ENCODE peak calls at places on chromosome 1, in six cellular contexts. D is NCI-H2171; T is central memory CD8-positive, alpha-beta T cell; G is HTR-8/SVneo; Q is AG08396; Z is stimulated activated CD4-positive, alpha-beta T cell treated with anti-CD3 and anti-CD28 coated beads, Interleukin-4, amount 100 ng/mL, for 1 hour. W is an unnamed sample.

GRCh38 chr1:71651229-71651628 is 570.4 kb upstream of the ZRANB2 start:
- DNase-seq in Z (no peak), T (no peak), D (no peak), G (no peak), Q (no peak), W (no peak)

GRCh38 chr1:21451981-21452411 is 12.1 kb downstream of the NBPF3 start:
- DNase-seq in G (no peak), Q (no peak), T (no peak), Z (no peak), D (no peak), W (no peak)

GRCh38 chr1:13517193-13517812 is 3.5 kb upstream of the LRRC38 start:
- DNase-seq in Q (no peak), Z (peak), G (no peak), D (no peak), T (no peak), W (no peak)

GRCh38 chr1:155085504-155086181 is 7.0 kb downstream of the EFNA3 start:
- DNase-seq in D (peak), T (peak), Z (peak), G (peak), Q (peak), W (peak)

GRCh38 chr1:110780600-110781484 is 92.1 kb upstream of the CD53 start:
- DNase-seq in G (peak), T (peak), Z (peak), D (peak), Q (peak), W (peak)

GRCh38 chr1:233668725-233669294 is 54.9 kb downstream of the KCNK1 start:
- DNase-seq in D (no peak), T (no peak), G (no peak), Z (no peak), Q (no peak), W (no peak)

GRCh38 chr1:232507571-232507970 is 122.4 kb downstream of the SIPA1L2 start:
- DNase-seq in Z (no peak), Q (no peak), T (no peak), G (no peak), D (no peak), W (no peak)

GRCh38 chr1:207565546-207566468 is 69.8 kb downstream of the CR1 start:
- DNase-seq in T (no peak), G (no peak), Z (no peak), D (no peak), Q (no peak), W (no peak)

GRCh38 chr1:229758101-229759036 is 132.3 kb downstream of the URB2 start:
- DNase-seq in Q (no peak), Z (no peak), T (no peak), D (no peak), G (no peak), W (no peak)

GRCh38 chr1:148263128-148263905 is 111.2 kb upstream of the NBPF11 start:
- DNase-seq in D (no peak), Z (peak), Q (peak), T (peak), G (no peak), W (peak)

GRCh38 chr1:218467101-218467728 is 122.1 kb downstream of the TGFB2 start:
- DNase-seq in Z (no peak), T (no peak), Q (no peak), G (no peak), D (no peak), W (no peak)

W was measured in stimulated activated naive B cell treated with anti-CD40 and anti-IgM and Interleukin-4, amounts not matched to agents 10 μg/mL and 1 μg/mL and 100 μg/mL, for 72 hours.